ENCODE peak calls at places on chromosome 14, in four cellular contexts. One of them, this sample, is unnamed.

GRCh38 chr14:77142289-77142814 is 761 bp upstream of the ZDHHC22 start:
- DNase-seq in GM23248: no peak
- DNase-seq in GM23338: no peak
- DNase-seq in OCI-LY7: no peak
- DNase-seq in this sample: no peak

GRCh38 chr14:74974364-74975058 is 19.1 kb upstream of the PGF start:
- DNase-seq in GM23248: no peak
- DNase-seq in GM23338: peak; percentile 76
- DNase-seq in OCI-LY7: no peak
- DNase-seq in this sample: no peak

GRCh38 chr14:67285876-67286452 is 44.7 kb downstream of the PALS1 start:
- DNase-seq in GM23248: peak; percentile 62
- DNase-seq in GM23338: peak; percentile 82
- DNase-seq in OCI-LY7: peak; percentile 54
- DNase-seq in this sample: peak; percentile 13

GRCh38 chr14:98227000-98227726 is 1044.8 kb downstream of the BCL11B start:
- DNase-seq in GM23248: no peak
- DNase-seq in GM23338: no peak
- DNase-seq in OCI-LY7: no peak
- DNase-seq in this sample: peak; percentile 92

GRCh38 chr14:29217813-29218450 is 451.3 kb downstream of the FOXG1 start:
- DNase-seq in GM23248: no peak
- DNase-seq in GM23338: no peak
- DNase-seq in OCI-LY7: no peak
- DNase-seq in this sample: no peak

GRCh38 chr14:64680013-64680674 is 24.1 kb upstream of the PLEKHG3 start:
- DNase-seq in GM23248: peak; percentile 74
- DNase-seq in GM23338: no peak
- DNase-seq in OCI-LY7: no peak
- DNase-seq in this sample: no peak

GRCh38 chr14:98593361-98593761 is 678.6 kb downstream of the BCL11B start:
- DNase-seq in GM23248: no peak
- DNase-seq in GM23338: no peak
- DNase-seq in OCI-LY7: no peak
- DNase-seq in this sample: no peak

GRCh38 chr14:93898081-93898611 is 29.0 kb upstream of the FAM181A start:
- DNase-seq in GM23248: no peak
- DNase-seq in GM23338: no peak
- DNase-seq in OCI-LY7: no peak
- DNase-seq in this sample: no peak

GRCh38 chr14:38866461-38866860 is 236.6 kb downstream of the SEC23A start:
- DNase-seq in GM23248: no peak
- DNase-seq in GM23338: no peak
- DNase-seq in OCI-LY7: no peak
- DNase-seq in this sample: no peak

GRCh38 chr14:23285530-23286019 is 357 bp downstream of the HOMEZ start:
- DNase-seq in GM23248: peak; percentile 42
- DNase-seq in GM23338: peak; percentile 37
- DNase-seq in OCI-LY7: no peak
- DNase-seq in this sample: no peak

GRCh38 chr14:71647086-71647784 is 285.0 kb upstream of the RGS6 start:
- DNase-seq in GM23248: no peak
- DNase-seq in GM23338: peak; percentile 95
- DNase-seq in OCI-LY7: no peak
- DNase-seq in this sample: no peak

GRCh38 chr14:94145902-94146527 is 16.6 kb upstream of the IFI27L2 start:
- DNase-seq in GM23248: no peak
- DNase-seq in GM23338: no peak
- DNase-seq in OCI-LY7: peak; percentile 58
- DNase-seq in this sample: no peak

GRCh38 chr14:30974628-30975027 is 50.8 kb upstream of the AP4S1 start:
- DNase-seq in GM23248: peak; percentile 68
- DNase-seq in GM23338: no peak
- DNase-seq in OCI-LY7: no peak
- DNase-seq in this sample: no peak

GRCh38 chr14:59086241-59086899 is 102.1 kb upstream of the DAAM1 start:
- DNase-seq in GM23248: no peak
- DNase-seq in GM23338: no peak
- DNase-seq in OCI-LY7: no peak
- DNase-seq in this sample: no peak

GRCh38 chr14:67619446-67620216 is at the start of gene ARG2:
- DNase-seq in GM23248: peak; percentile 99
- DNase-seq in GM23338: peak; percentile 99
- DNase-seq in OCI-LY7: peak; percentile 85
- DNase-seq in this sample: peak; percentile 88

GRCh38 chr14:91417134-91417982 is at the start of gene CCDC88C:
- DNase-seq in GM23248: peak; percentile 34
- DNase-seq in GM23338: peak; percentile 71
- DNase-seq in OCI-LY7: peak; percentile 84
- DNase-seq in this sample: peak; percentile 61

GRCh38 chr14:59427653-59428578 is 37.3 kb downstream of the GPR135 start:
- DNase-seq in GM23248: peak; percentile 59
- DNase-seq in GM23338: no peak
- DNase-seq in OCI-LY7: no peak
- DNase-seq in this sample: no peak

GRCh38 chr14:32020882-32021281 is 56.2 kb upstream of the ARHGAP5 start:
- DNase-seq in GM23248: no peak
- DNase-seq in GM23338: no peak
- DNase-seq in OCI-LY7: no peak
- DNase-seq in this sample: no peak

GRCh38 chr14:75561013-75561432 is 17.4 kb upstream of the FLVCR2 start:
- DNase-seq in GM23248: peak; percentile 80
- DNase-seq in GM23338: peak; percentile 96
- DNase-seq in OCI-LY7: peak; percentile 53
- DNase-seq in this sample: peak; percentile 19

GRCh38 chr14:90632451-90632850 is 183.8 kb downstream of the TTC7B start:
- DNase-seq in GM23248: no peak
- DNase-seq in GM23338: no peak
- DNase-seq in OCI-LY7: no peak
- DNase-seq in this sample: peak; percentile 9

GRCh38 chr14:87888136-87888999 is 104.6 kb downstream of the GALC start:
- DNase-seq in GM23248: peak; percentile 62
- DNase-seq in GM23338: peak; percentile 82
- DNase-seq in OCI-LY7: peak; percentile 26
- DNase-seq in this sample: no peak

GRCh38 chr14:86057018-86057667 is 527.2 kb downstream of the FLRT2 start:
- DNase-seq in GM23248: peak; percentile 46
- DNase-seq in GM23338: peak; percentile 66
- DNase-seq in OCI-LY7: peak; percentile 22
- DNase-seq in this sample: peak; percentile 7

GRCh38 chr14:39368261-39368959 is 63.8 kb downstream of the FBXO33 start:
- DNase-seq in GM23248: peak; percentile 83
- DNase-seq in GM23338: peak; percentile 92
- DNase-seq in OCI-LY7: peak; percentile 56
- DNase-seq in this sample: no peak

GRCh38 chr14:52329678-52330376 is 15.7 kb downstream of the PTGER2 start:
- DNase-seq in GM23248: no peak
- DNase-seq in GM23338: no peak
- DNase-seq in OCI-LY7: no peak
- DNase-seq in this sample: no peak

GRCh38 chr14:71776463-71777359 is 155.5 kb upstream of the RGS6 start:
- DNase-seq in GM23248: peak; percentile 13
- DNase-seq in GM23338: peak; percentile 18
- DNase-seq in OCI-LY7: no peak
- DNase-seq in this sample: no peak

GRCh38 chr14:34038358-34039057 is 87.6 kb upstream of the EGLN3 start:
- DNase-seq in GM23248: no peak
- DNase-seq in GM23338: no peak
- DNase-seq in OCI-LY7: no peak
- DNase-seq in this sample: no peak

GRCh38 chr14:29925106-29925722 is 2.4 kb downstream of the PRKD1 start:
- DNase-seq in GM23248: peak; percentile 83
- DNase-seq in GM23338: peak; percentile 65
- DNase-seq in OCI-LY7: no peak
- DNase-seq in this sample: no peak

GRCh38 chr14:23006544-23007419 is 3.2 kb downstream of the C14orf93 start:
- DNase-seq in GM23248: peak; percentile 99
- DNase-seq in GM23338: peak; percentile 98
- DNase-seq in OCI-LY7: peak; percentile 98
- DNase-seq in this sample: peak; percentile 92

GRCh38 chr14:23294346-23294733 is 8.3 kb downstream of the PPP1R3E start:
- DNase-seq in GM23248: no peak
- DNase-seq in GM23338: peak; percentile 83
- DNase-seq in OCI-LY7: no peak
- DNase-seq in this sample: no peak

GRCh38 chr14:33062476-33062875 is 123.8 kb downstream of the NPAS3 start:
- DNase-seq in GM23248: no peak
- DNase-seq in GM23338: no peak
- DNase-seq in OCI-LY7: no peak
- DNase-seq in this sample: no peak

GRCh38 chr14:99186956-99187690 is 84.9 kb downstream of the BCL11B start:
- DNase-seq in GM23248: no peak
- DNase-seq in GM23338: no peak
- DNase-seq in OCI-LY7: no peak
- DNase-seq in this sample: no peak

GRCh38 chr14:21092147-21093011 is 6.1 kb downstream of the ZNF219 start:
- DNase-seq in GM23248: peak; percentile 69
- DNase-seq in GM23338: peak; percentile 91
- DNase-seq in OCI-LY7: peak; percentile 88
- DNase-seq in this sample: peak; percentile 70

GRCh38 chr14:53951661-53952265 is 4.9 kb downstream of the BMP4 start:
- DNase-seq in GM23248: no peak
- DNase-seq in GM23338: peak; percentile 65
- DNase-seq in OCI-LY7: no peak
- DNase-seq in this sample: no peak

GRCh38 chr14:69605761-69606160 is 5.6 kb upstream of the SUSD6 start:
- DNase-seq in GM23248: no peak
- DNase-seq in GM23338: no peak
- DNase-seq in OCI-LY7: no peak
- DNase-seq in this sample: no peak
- TF ChIP-seq EZH2phosphoT487 in GM23248: no peak
- TF ChIP-seq EZH2phosphoT487 in GM23338: no peak
- TF ChIP-seq EZH2phosphoT487 in OCI-LY7: no peak
- TF ChIP-seq EZH2phosphoT487 in this sample: no peak

GRCh38 chr14:102071283-102071998 is 15.4 kb downstream of the HSP90AA1 start:
- DNase-seq in GM23248: peak; percentile 57
- DNase-seq in GM23338: no peak
- DNase-seq in OCI-LY7: no peak
- DNase-seq in this sample: no peak
- H3K4me2 ChIP-seq in GM23248: peak overlapping the region; percentile 31
- H3K4me2 ChIP-seq in GM23338: no peak overlapping the region
- H3K4me2 ChIP-seq in OCI-LY7: no peak overlapping the region
- H3K4me2 ChIP-seq in this sample: no peak overlapping the region

GRCh38 chr14:50812180-50812579 is 18.8 kb downstream of the NIN start:
- DNase-seq in GM23248: no peak
- DNase-seq in GM23338: no peak
- DNase-seq in OCI-LY7: no peak
- DNase-seq in this sample: no peak

GRCh38 chr14:50816419-50817047 is 14.4 kb downstream of the NIN start:
- DNase-seq in GM23248: peak; percentile 34
- DNase-seq in GM23338: no peak
- DNase-seq in OCI-LY7: no peak
- DNase-seq in this sample: no peak

GRCh38 chr14:50812856-50813543 is 18.0 kb downstream of the NIN start:
- DNase-seq in GM23248: no peak
- DNase-seq in GM23338: no peak
- DNase-seq in OCI-LY7: no peak
- DNase-seq in this sample: no peak

GRCh38 chr14:50814161-50814560 is 16.8 kb downstream of the NIN start:
- DNase-seq in GM23248: no peak
- DNase-seq in GM23338: no peak
- DNase-seq in OCI-LY7: no peak
- DNase-seq in this sample: no peak

GRCh38 chr14:50813544-50813863 is 17.5 kb downstream of the NIN start:
- DNase-seq in GM23248: no peak
- DNase-seq in GM23338: no peak
- DNase-seq in OCI-LY7: peak; percentile 70
- DNase-seq in this sample: no peak
- TF ChIP-seq EZH2phosphoT487 in GM23248: no peak
- TF ChIP-seq EZH2phosphoT487 in GM23338: no peak
- TF ChIP-seq EZH2phosphoT487 in OCI-LY7: no peak
- TF ChIP-seq EZH2phosphoT487 in this sample: no peak

GRCh38 chr14:100237735-100238418 is 1.1 kb upstream of the YY1 start:
- DNase-seq in GM23248: peak; percentile 67
- DNase-seq in GM23338: peak; percentile 83
- DNase-seq in OCI-LY7: peak; percentile 83
- DNase-seq in this sample: peak; percentile 47

GRCh38 chr14:100236873-100237272 is 2.1 kb upstream of the YY1 start:
- DNase-seq in GM23248: no peak
- DNase-seq in GM23338: no peak
- DNase-seq in OCI-LY7: no peak
- DNase-seq in this sample: no peak

GRCh38 chr14:100230361-100230760 is 8.6 kb upstream of the YY1 start:
- DNase-seq in GM23248: no peak
- DNase-seq in GM23338: no peak
- DNase-seq in OCI-LY7: no peak
- DNase-seq in this sample: no peak

GRCh38 chr14:100238419-100239199 is at the start of gene YY1:
- DNase-seq in GM23248: peak; percentile 100
- DNase-seq in GM23338: peak; percentile 99
- DNase-seq in OCI-LY7: peak; percentile 99
- DNase-seq in this sample: peak; percentile 91

GRCh38 chr14:100234511-100234910 is 4.4 kb upstream of the YY1 start:
- DNase-seq in GM23248: no peak
- DNase-seq in GM23338: no peak
- DNase-seq in OCI-LY7: no peak
- DNase-seq in this sample: peak; percentile 30
- H3K4me2 ChIP-seq in GM23248: no peak overlapping the region
- H3K4me2 ChIP-seq in GM23338: no peak overlapping the region
- H3K4me2 ChIP-seq in OCI-LY7: peak overlapping the region; percentile 42
- H3K4me2 ChIP-seq in this sample: no peak overlapping the region

DNA sequence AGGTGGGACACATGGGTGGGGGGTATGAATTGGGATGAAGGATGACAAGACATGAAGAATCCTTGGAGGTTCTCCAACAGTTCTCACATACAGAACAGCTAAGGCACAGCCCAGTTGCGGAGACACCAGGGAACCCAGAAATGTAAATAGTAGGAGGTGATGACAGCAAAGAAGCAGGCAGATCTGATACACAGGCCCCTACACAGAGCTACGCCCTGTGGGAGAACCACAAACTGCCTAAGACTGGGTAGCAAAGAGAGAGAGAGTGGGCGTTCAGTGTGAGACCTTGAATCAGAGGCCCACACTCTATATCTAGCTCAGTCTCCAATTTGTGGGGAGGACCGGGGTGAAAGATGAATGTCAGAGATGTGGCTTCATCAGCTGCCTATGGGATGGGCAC is 9.5 kb upstream of the NUMB start:
- DNase-seq in GM23248: peak; percentile 88
- DNase-seq in GM23338: no peak
- DNase-seq in OCI-LY7: no peak
- DNase-seq in this sample: no peak
- TF ChIP-seq EZH2phosphoT487 in GM23248: peak; percentile 66
- TF ChIP-seq EZH2phosphoT487 in GM23338: no peak
- TF ChIP-seq EZH2phosphoT487 in OCI-LY7: no peak
- TF ChIP-seq EZH2phosphoT487 in this sample: no peak

DNA sequence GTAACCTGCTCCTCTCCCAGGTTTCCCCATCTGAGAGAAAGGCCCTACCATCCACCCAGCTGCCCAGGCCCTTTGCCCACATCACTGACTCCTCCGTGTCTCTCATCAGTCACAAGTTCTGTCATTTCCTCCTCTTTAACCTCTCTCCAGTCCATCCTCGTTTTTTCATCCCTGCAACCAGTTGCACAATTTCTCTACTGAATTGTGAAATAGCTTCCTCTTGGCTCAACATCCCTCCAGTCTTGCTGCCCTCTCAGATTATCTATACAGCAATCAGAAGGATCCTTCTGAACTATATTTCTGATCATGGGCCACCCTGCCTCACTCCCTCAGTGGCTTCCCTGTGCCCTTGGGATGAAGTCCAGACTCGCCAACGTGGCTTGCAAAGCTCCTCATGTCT is 6.8 kb downstream of the FAM161B start:
- DNase-seq in GM23248: peak; percentile 87
- DNase-seq in GM23338: no peak
- DNase-seq in OCI-LY7: no peak
- DNase-seq in this sample: no peak
- H3K4me2 ChIP-seq in GM23248: peak overlapping the region; percentile 12
- H3K4me2 ChIP-seq in GM23338: no peak overlapping the region
- H3K4me2 ChIP-seq in OCI-LY7: no peak overlapping the region
- H3K4me2 ChIP-seq in this sample: no peak overlapping the region